ENCODE peak calls at places on chromosomes 6 and 20, in five cellular contexts. O is nucleus accumbens, R is PC-9, I is lower lobe of right lung, X is RWPE1. E is an unnamed sample.

GRCh38 chr6:53604623-53605190 is 59.8 kb upstream of the GCLC start:
- DNase-seq in O (no peak), R (no peak), I (no peak), X (no peak), E (no peak)

GRCh38 chr6:148530976-148531375 is 188.3 kb downstream of the SASH1 start:
- DNase-seq in O (no peak), R (no peak), I (no peak), X (no peak), E (no peak)

GRCh38 chr6:42860481-42860880 is 18.9 kb upstream of the RPL7L1 start:
- DNase-seq in O (no peak), R (no peak), I (no peak), X (no peak), E (no peak)

GRCh38 chr20:44646023-44646640 is 5.4 kb downstream of the ADA start:
- DNase-seq in O (no peak), R (no peak), I (no peak), X (no peak), E (no peak)

GRCh38 chr20:57455386-57455785 is 64.2 kb downstream of the RBM38 start:
- DNase-seq in O (no peak), R (no peak), I (no peak), X (no peak), E (no peak)

GRCh38 chr6:104527761-104528415 is 331.8 kb downstream of the HACE1 start:
- DNase-seq in O (no peak), R (no peak), I (no peak), X (no peak), E (no peak)

GRCh38 chr6:112575309-112575834 is 228.2 kb downstream of the RFPL4B start:
- DNase-seq in O (no peak), R (no peak), I (no peak), X (no peak), E (no peak)

GRCh38 chr6:142744836-142745235 is 200.1 kb downstream of the HIVEP2 start:
- DNase-seq in O (no peak), R (peak), I (no peak), X (no peak), E (no peak)

GRCh38 chr20:44068311-44068710 is 118.7 kb downstream of the JPH2 start:
- DNase-seq in O (no peak), R (no peak), I (no peak), X (no peak), E (no peak)

GRCh38 chr6:100350139-100350538 is 114.6 kb downstream of the SIM1 start:
- DNase-seq in O (no peak), R (no peak), I (no peak), X (no peak), E (no peak)

GRCh38 chr20:57432874-57433491 is 41.8 kb downstream of the RBM38 start:
- DNase-seq in O (no peak), R (peak), I (peak), X (peak), E (no peak)

GRCh38 chr6:815348-815738 is 122.4 kb upstream of the EXOC2 start:
- DNase-seq in O (no peak), R (no peak), I (no peak), X (no peak), E (no peak)

GRCh38 chr6:56693246-56693607 is 50.5 kb upstream of the DST start:
- DNase-seq in O (peak), R (no peak), I (peak), X (no peak), E (no peak)

GRCh38 chr20:63027425-63028389 is 20.9 kb upstream of the BHLHE23 start:
- DNase-seq in O (no peak), R (no peak), I (peak), X (peak), E (no peak)

GRCh38 chr6:36936824-36937223 is 17.7 kb upstream of the PI16 start:
- DNase-seq in O (no peak), R (no peak), I (no peak), X (no peak), E (no peak)

GRCh38 chr20:50215101-50215500 is 24.5 kb downstream of the CEBPB start:
- DNase-seq in O (no peak), R (no peak), I (no peak), X (no peak), E (no peak)

GRCh38 chr6:35034411-35035171 is 106.5 kb downstream of the TCP11 start:
- DNase-seq in O (no peak), R (no peak), I (peak), X (no peak), E (no peak)

GRCh38 chr6:45724511-45724910 is 291.1 kb downstream of the CLIC5 start:
- DNase-seq in O (no peak), R (peak), I (no peak), X (peak), E (peak)

GRCh38 chr6:119312875-119313338 is 36.7 kb downstream of the MAN1A1 start:
- DNase-seq in O (no peak), R (no peak), I (no peak), X (no peak), E (no peak)

GRCh38 chr6:89375427-89375868 is 22.9 kb upstream of the UBE2J1 start:
- DNase-seq in O (no peak), R (peak), I (peak), X (no peak), E (peak)

GRCh38 chr6:166626177-166627038 is 643 bp downstream of the RPS6KA2 start:
- DNase-seq in O (no peak), R (peak), I (peak), X (no peak), E (peak)

GRCh38 chr6:89999154-89999553 is 104.9 kb downstream of the GJA10 start:
- DNase-seq in O (no peak), R (peak), I (no peak), X (peak), E (peak)

GRCh38 chr6:29014729-29015608 is 9.9 kb upstream of the ZNF311 start:
- DNase-seq in O (no peak), R (no peak), I (no peak), X (peak), E (no peak)

GRCh38 chr20:38141889-38142494 is 23.1 kb downstream of the TGM2 start:
- DNase-seq in O (no peak), R (no peak), I (peak), X (no peak), E (no peak)

GRCh38 chr6:44954281-44954680 is 373.8 kb upstream of the RUNX2 start:
- DNase-seq in O (no peak), R (no peak), I (no peak), X (no peak), E (no peak)

GRCh38 chr6:90586675-90587638 is at the start of gene MAP3K7:
- DNase-seq in O (peak), R (peak), I (peak), X (peak), E (peak)

GRCh38 chr6:21942910-21943309 is 349.4 kb downstream of the SOX4 start:
- DNase-seq in O (no peak), R (no peak), I (no peak), X (no peak), E (no peak)

GRCh38 chr6:138455746-138456392 is 43.4 kb downstream of the NHSL1 start:
- DNase-seq in O (no peak), R (peak), I (no peak), X (peak), E (peak)

GRCh38 chr6:163413345-163414116 is 987 bp upstream of the QKI start:
- DNase-seq in O (peak), R (peak), I (peak), X (peak), E (peak)

GRCh38 chr6:7058250-7058923 is 49.4 kb upstream of the RREB1 start:
- DNase-seq in O (no peak), R (peak), I (peak), X (peak), E (peak)

GRCh38 chr20:50567860-50568548 is 57.8 kb downstream of the PTPN1 start:
- DNase-seq in O (no peak), R (no peak), I (peak), X (no peak), E (no peak)

GRCh38 chr20:61933951-61934715 is 131.5 kb downstream of the TAF4 start:
- DNase-seq in O (no peak), R (no peak), I (peak), X (no peak), E (no peak)

GRCh38 chr20:44176833-44177533 is 10.0 kb downstream of the JPH2 start:
- DNase-seq in O (no peak), R (peak), I (no peak), X (peak), E (peak)

GRCh38 chr6:155693573-155694428 is 238.2 kb upstream of the NOX3 start:
- DNase-seq in O (no peak), R (no peak), I (no peak), X (no peak), E (no peak)

GRCh38 chr6:155959898-155960297 is 504.3 kb upstream of the NOX3 start:
- DNase-seq in O (no peak), R (no peak), I (no peak), X (no peak), E (no peak)

GRCh38 chr20:39271205-39271604 is 309.1 kb downstream of the DHX35 start:
- DNase-seq in O (no peak), R (no peak), I (no peak), X (no peak), E (no peak)

GRCh38 chr6:39335780-39336541 is 13.5 kb upstream of the KCNK16 start:
- DNase-seq in O (no peak), R (no peak), I (no peak), X (no peak), E (peak)

GRCh38 chr6:15698474-15698873 is 35.6 kb upstream of the DTNBP1 start:
- DNase-seq in O (no peak), R (no peak), I (no peak), X (no peak), E (no peak)

GRCh38 chr6:1279065-1279464 is 32.8 kb upstream of the FOXQ1 start:
- DNase-seq in O (no peak), R (no peak), I (no peak), X (no peak), E (no peak)

GRCh38 chr20:37385176-37385575 is 39.2 kb downstream of the SRC start:
- DNase-seq in O (no peak), R (no peak), I (no peak), X (no peak), E (no peak)